ENCODE peak calls at places on chromosome 7, in six cellular contexts. One of them, this sample, is unnamed.

GRCh38 chr7:142323706-142324105 is 65.8 kb upstream of the PRSS58 start:
- DNase-seq in uterus: no peak
- DNase-seq in keratinocyte: no peak
- DNase-seq in fibroblast of the aortic adventitia: no peak
- DNase-seq in astrocyte of the spinal cord: no peak
- DNase-seq in colonic mucosa: no peak
- DNase-seq in this sample: peak

GRCh38 chr7:157495594-157495993 is 158.8 kb downstream of the DNAJB6 start:
- DNase-seq in fibroblast of the aortic adventitia: no peak
- DNase-seq in astrocyte of the spinal cord: no peak
- DNase-seq in keratinocyte: no peak
- DNase-seq in uterus: no peak
- DNase-seq in colonic mucosa: no peak
- DNase-seq in this sample: no peak

GRCh38 chr7:38398725-38399321 is 125.4 kb upstream of the TARP start:
- DNase-seq in fibroblast of the aortic adventitia: peak
- DNase-seq in colonic mucosa: peak
- DNase-seq in astrocyte of the spinal cord: peak
- DNase-seq in keratinocyte: no peak
- DNase-seq in uterus: peak
- DNase-seq in this sample: peak

GRCh38 chr7:100128602-100128963 is 1.8 kb downstream of the MBLAC1 start:
- DNase-seq in colonic mucosa: no peak
- DNase-seq in uterus: no peak
- DNase-seq in fibroblast of the aortic adventitia: no peak
- DNase-seq in astrocyte of the spinal cord: no peak
- DNase-seq in keratinocyte: no peak
- DNase-seq in this sample: no peak

GRCh38 chr7:85191383-85191782 is 4.5 kb upstream of the SEMA3D start:
- DNase-seq in keratinocyte: no peak
- DNase-seq in colonic mucosa: no peak
- DNase-seq in astrocyte of the spinal cord: peak
- DNase-seq in fibroblast of the aortic adventitia: peak
- DNase-seq in uterus: no peak
- DNase-seq in this sample: peak

GRCh38 chr7:5237286-5237685 is 45.5 kb upstream of the SLC29A4 start:
- DNase-seq in keratinocyte: no peak
- DNase-seq in colonic mucosa: peak
- DNase-seq in uterus: peak
- DNase-seq in fibroblast of the aortic adventitia: peak
- DNase-seq in astrocyte of the spinal cord: no peak
- DNase-seq in this sample: peak

GRCh38 chr7:47792521-47793121 is 155.6 kb downstream of the PKD1L1 start:
- DNase-seq in astrocyte of the spinal cord: no peak
- DNase-seq in keratinocyte: no peak
- DNase-seq in colonic mucosa: no peak
- DNase-seq in uterus: no peak
- DNase-seq in fibroblast of the aortic adventitia: no peak
- DNase-seq in this sample: peak

GRCh38 chr7:21352540-21353387 is 75.1 kb upstream of the SP4 start:
- DNase-seq in astrocyte of the spinal cord: no peak
- DNase-seq in uterus: no peak
- DNase-seq in keratinocyte: no peak
- DNase-seq in fibroblast of the aortic adventitia: no peak
- DNase-seq in colonic mucosa: no peak
- DNase-seq in this sample: no peak

GRCh38 chr7:26515462-26515861 is 223.8 kb downstream of the SNX10 start:
- DNase-seq in keratinocyte: no peak
- DNase-seq in astrocyte of the spinal cord: peak
- DNase-seq in fibroblast of the aortic adventitia: no peak
- DNase-seq in colonic mucosa: peak
- DNase-seq in uterus: no peak
- DNase-seq in this sample: no peak

GRCh38 chr7:93889261-93889660 is 1.3 kb downstream of the TFPI2 start:
- DNase-seq in colonic mucosa: no peak
- DNase-seq in keratinocyte: no peak
- DNase-seq in fibroblast of the aortic adventitia: peak
- DNase-seq in uterus: no peak
- DNase-seq in astrocyte of the spinal cord: peak
- DNase-seq in this sample: peak

GRCh38 chr7:105017263-105018051 is 3.5 kb downstream of the KMT2E start:
- DNase-seq in keratinocyte: no peak
- DNase-seq in uterus: no peak
- DNase-seq in astrocyte of the spinal cord: no peak
- DNase-seq in fibroblast of the aortic adventitia: no peak
- DNase-seq in colonic mucosa: no peak
- DNase-seq in this sample: no peak

GRCh38 chr7:112157072-112157471 is 49.1 kb downstream of the DOCK4 start:
- DNase-seq in uterus: no peak
- DNase-seq in fibroblast of the aortic adventitia: peak
- DNase-seq in colonic mucosa: no peak
- DNase-seq in keratinocyte: no peak
- DNase-seq in astrocyte of the spinal cord: peak
- DNase-seq in this sample: peak

GRCh38 chr7:158013085-158013668 is 574.4 kb downstream of the PTPRN2 start:
- DNase-seq in uterus: no peak
- DNase-seq in keratinocyte: no peak
- DNase-seq in fibroblast of the aortic adventitia: no peak
- DNase-seq in astrocyte of the spinal cord: no peak
- DNase-seq in colonic mucosa: no peak
- DNase-seq in this sample: no peak

GRCh38 chr7:208128-208673 is 15.8 kb downstream of the FAM20C start:
- DNase-seq in astrocyte of the spinal cord: no peak
- DNase-seq in colonic mucosa: no peak
- DNase-seq in keratinocyte: no peak
- DNase-seq in fibroblast of the aortic adventitia: no peak
- DNase-seq in uterus: no peak
- DNase-seq in this sample: no peak

GRCh38 chr7:157370761-157371160 is 34.0 kb downstream of the DNAJB6 start:
- DNase-seq in astrocyte of the spinal cord: no peak
- DNase-seq in keratinocyte: no peak
- DNase-seq in fibroblast of the aortic adventitia: no peak
- DNase-seq in colonic mucosa: no peak
- DNase-seq in uterus: no peak
- DNase-seq in this sample: no peak

GRCh38 chr7:151271699-151272355 is 23.3 kb upstream of the SMARCD3 start:
- DNase-seq in colonic mucosa: peak
- DNase-seq in fibroblast of the aortic adventitia: peak
- DNase-seq in uterus: peak
- DNase-seq in keratinocyte: no peak
- DNase-seq in astrocyte of the spinal cord: no peak
- DNase-seq in this sample: peak

GRCh38 chr7:51190950-51191349 is 125.7 kb downstream of the COBL start:
- DNase-seq in fibroblast of the aortic adventitia: no peak
- DNase-seq in astrocyte of the spinal cord: no peak
- DNase-seq in keratinocyte: no peak
- DNase-seq in colonic mucosa: no peak
- DNase-seq in uterus: no peak
- DNase-seq in this sample: no peak

GRCh38 chr7:23299770-23300300 is 696 bp downstream of the MALSU1 start:
- DNase-seq in keratinocyte: no peak
- DNase-seq in astrocyte of the spinal cord: no peak
- DNase-seq in colonic mucosa: no peak
- DNase-seq in fibroblast of the aortic adventitia: peak
- DNase-seq in uterus: no peak
- DNase-seq in this sample: peak

GRCh38 chr7:101120315-101120714 is 6.6 kb upstream of the SERPINE1 start:
- DNase-seq in keratinocyte: no peak
- DNase-seq in uterus: no peak
- DNase-seq in colonic mucosa: no peak
- DNase-seq in fibroblast of the aortic adventitia: no peak
- DNase-seq in astrocyte of the spinal cord: no peak
- DNase-seq in this sample: no peak

GRCh38 chr7:36639826-36640225 is 84.5 kb downstream of the AOAH start:
- DNase-seq in colonic mucosa: no peak
- DNase-seq in astrocyte of the spinal cord: no peak
- DNase-seq in fibroblast of the aortic adventitia: no peak
- DNase-seq in uterus: no peak
- DNase-seq in keratinocyte: no peak
- DNase-seq in this sample: no peak

GRCh38 chr7:120554960-120555571 is 282.1 kb downstream of the KCND2 start:
- DNase-seq in fibroblast of the aortic adventitia: peak
- DNase-seq in keratinocyte: no peak
- DNase-seq in astrocyte of the spinal cord: peak
- DNase-seq in colonic mucosa: peak
- DNase-seq in uterus: peak
- DNase-seq in this sample: peak

GRCh38 chr7:85479918-85480658 is 293.2 kb upstream of the SEMA3D start:
- DNase-seq in astrocyte of the spinal cord: no peak
- DNase-seq in uterus: no peak
- DNase-seq in fibroblast of the aortic adventitia: peak
- DNase-seq in colonic mucosa: no peak
- DNase-seq in keratinocyte: no peak
- DNase-seq in this sample: peak

GRCh38 chr7:115417662-115418061 is 495.8 kb downstream of the MDFIC start:
- DNase-seq in astrocyte of the spinal cord: no peak
- DNase-seq in keratinocyte: no peak
- DNase-seq in colonic mucosa: no peak
- DNase-seq in fibroblast of the aortic adventitia: no peak
- DNase-seq in uterus: no peak
- DNase-seq in this sample: no peak

GRCh38 chr7:70426249-70426880 is 705.6 kb upstream of the GALNT17 start:
- DNase-seq in colonic mucosa: no peak
- DNase-seq in fibroblast of the aortic adventitia: no peak
- DNase-seq in uterus: no peak
- DNase-seq in keratinocyte: no peak
- DNase-seq in astrocyte of the spinal cord: no peak
- DNase-seq in this sample: no peak

GRCh38 chr7:98907570-98907969 is 29.2 kb downstream of the TRRAP start:
- DNase-seq in uterus: no peak
- DNase-seq in colonic mucosa: no peak
- DNase-seq in fibroblast of the aortic adventitia: no peak
- DNase-seq in keratinocyte: no peak
- DNase-seq in astrocyte of the spinal cord: no peak
- DNase-seq in this sample: no peak

GRCh38 chr7:98900815-98901214 is 22.5 kb downstream of the TRRAP start:
- DNase-seq in colonic mucosa: no peak
- DNase-seq in uterus: no peak
- DNase-seq in astrocyte of the spinal cord: no peak
- DNase-seq in fibroblast of the aortic adventitia: no peak
- DNase-seq in keratinocyte: no peak
- DNase-seq in this sample: no peak

GRCh38 chr7:98902523-98902922 is 24.2 kb downstream of the TRRAP start:
- DNase-seq in astrocyte of the spinal cord: no peak
- DNase-seq in colonic mucosa: no peak
- DNase-seq in uterus: no peak
- DNase-seq in fibroblast of the aortic adventitia: no peak
- DNase-seq in keratinocyte: no peak
- DNase-seq in this sample: no peak

GRCh38 chr7:98899816-98900215 is 21.5 kb downstream of the TRRAP start:
- DNase-seq in astrocyte of the spinal cord: no peak
- DNase-seq in fibroblast of the aortic adventitia: no peak
- DNase-seq in colonic mucosa: no peak
- DNase-seq in uterus: no peak
- DNase-seq in keratinocyte: no peak
- DNase-seq in this sample: no peak

GRCh38 chr7:98903246-98903645 is 24.9 kb downstream of the TRRAP start:
- DNase-seq in keratinocyte: no peak
- DNase-seq in astrocyte of the spinal cord: no peak
- DNase-seq in uterus: no peak
- DNase-seq in fibroblast of the aortic adventitia: no peak
- DNase-seq in colonic mucosa: no peak
- DNase-seq in this sample: no peak
- H3K4me3 ChIP-seq in keratinocyte: no peak
- H3K4me3 ChIP-seq in astrocyte of the spinal cord: no peak
- H3K4me3 ChIP-seq in uterus: no peak
- H3K4me3 ChIP-seq in fibroblast of the aortic adventitia: no peak
- H3K4me3 ChIP-seq in colonic mucosa: no peak
- H3K4me3 ChIP-seq in this sample: no peak

GRCh38 chr7:28539289-28539981 is 127.1 kb downstream of the CREB5 start:
- DNase-seq in keratinocyte: no peak
- DNase-seq in fibroblast of the aortic adventitia: no peak
- DNase-seq in uterus: no peak
- DNase-seq in colonic mucosa: no peak
- DNase-seq in astrocyte of the spinal cord: no peak
- DNase-seq in this sample: no peak

GRCh38 chr7:28533267-28533666 is 120.9 kb downstream of the CREB5 start:
- DNase-seq in fibroblast of the aortic adventitia: no peak
- DNase-seq in astrocyte of the spinal cord: no peak
- DNase-seq in keratinocyte: no peak
- DNase-seq in uterus: no peak
- DNase-seq in colonic mucosa: no peak
- DNase-seq in this sample: no peak

GRCh38 chr7:28530175-28531142 is 118.1 kb downstream of the CREB5 start:
- DNase-seq in keratinocyte: no peak
- DNase-seq in astrocyte of the spinal cord: peak
- DNase-seq in uterus: peak
- DNase-seq in colonic mucosa: no peak
- DNase-seq in fibroblast of the aortic adventitia: no peak
- DNase-seq in this sample: peak

GRCh38 chr7:28533731-28534531 is 121.6 kb downstream of the CREB5 start:
- DNase-seq in fibroblast of the aortic adventitia: peak
- DNase-seq in colonic mucosa: peak
- DNase-seq in uterus: peak
- DNase-seq in astrocyte of the spinal cord: peak
- DNase-seq in keratinocyte: no peak
- DNase-seq in this sample: no peak

GRCh38 chr7:28536259-28536658 is 123.9 kb downstream of the CREB5 start:
- DNase-seq in keratinocyte: no peak
- DNase-seq in uterus: peak
- DNase-seq in colonic mucosa: no peak
- DNase-seq in astrocyte of the spinal cord: peak
- DNase-seq in fibroblast of the aortic adventitia: peak
- DNase-seq in this sample: peak
- TF ChIP-seq CTCF in keratinocyte: peak
- TF ChIP-seq CTCF in uterus: peak
- TF ChIP-seq CTCF in colonic mucosa: no peak
- TF ChIP-seq CTCF in astrocyte of the spinal cord: peak
- TF ChIP-seq CTCF in fibroblast of the aortic adventitia: peak
- TF ChIP-seq CTCF in this sample: peak

DNA sequence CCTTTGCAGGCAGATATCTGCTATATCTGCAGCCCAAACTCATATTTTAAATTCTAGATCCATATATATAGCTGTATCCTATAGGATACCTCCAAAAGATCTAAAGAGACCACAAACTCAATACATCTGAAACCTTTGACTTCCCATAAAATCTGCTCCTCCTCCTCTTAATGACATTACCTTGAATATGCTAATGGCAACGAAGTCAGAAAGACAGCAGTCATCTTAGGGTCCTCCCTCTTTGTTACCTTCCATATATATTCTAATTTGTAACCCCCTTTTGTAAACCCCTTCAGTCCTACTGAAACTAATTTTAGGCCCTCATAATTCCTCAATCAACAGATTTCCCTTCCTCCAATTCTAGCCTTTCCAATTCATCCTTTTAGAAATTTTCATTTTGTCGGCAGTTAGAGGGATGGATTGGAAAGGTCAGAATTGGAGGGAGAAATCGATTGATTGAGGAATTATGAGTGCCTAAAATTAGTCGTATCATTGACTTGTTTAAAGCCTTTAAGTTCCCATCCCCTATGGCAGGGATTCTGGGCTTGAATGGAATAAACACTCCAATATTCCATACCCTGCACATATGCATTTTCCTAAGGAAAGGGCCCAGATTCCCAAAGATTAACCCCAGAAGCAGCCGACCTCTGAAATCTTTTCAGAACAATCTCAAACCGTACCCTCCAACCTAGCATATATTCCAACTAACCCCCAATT is 2.4 kb downstream of the SYPL1 start:
- DNase-seq in fibroblast of the aortic adventitia: no peak
- DNase-seq in uterus: no peak
- DNase-seq in colonic mucosa: no peak
- DNase-seq in keratinocyte: no peak
- DNase-seq in astrocyte of the spinal cord: no peak
- DNase-seq in this sample: no peak
- H3K4me3 ChIP-seq in fibroblast of the aortic adventitia: peak
- H3K4me3 ChIP-seq in uterus: peak
- H3K4me3 ChIP-seq in colonic mucosa: no peak
- H3K4me3 ChIP-seq in keratinocyte: peak
- H3K4me3 ChIP-seq in astrocyte of the spinal cord: no peak
- H3K4me3 ChIP-seq in this sample: no peak

GRCh38 chr7:129213828-129214227 is 11.0 kb upstream of the AHCYL2 start:
- DNase-seq in astrocyte of the spinal cord: no peak
- DNase-seq in fibroblast of the aortic adventitia: no peak
- DNase-seq in colonic mucosa: no peak
- DNase-seq in uterus: no peak
- DNase-seq in keratinocyte: no peak
- DNase-seq in this sample: no peak
- TF ChIP-seq CTCF in astrocyte of the spinal cord: no peak
- TF ChIP-seq CTCF in fibroblast of the aortic adventitia: no peak
- TF ChIP-seq CTCF in colonic mucosa: no peak
- TF ChIP-seq CTCF in uterus: no peak
- TF ChIP-seq CTCF in keratinocyte: peak
- TF ChIP-seq CTCF in this sample: no peak